ENCODE peak calls at places on chromosome 6, in five cellular contexts. Q is fibroblast of lung, V is IMR-90, M is SK-N-SH, K is neuronal stem cell. X is an unnamed sample.

GRCh38 chr6:39700362-39700761 is 24.8 kb downstream of the KIF6 start:
- DNase-seq in Q (no peak), V (no peak), M (no peak), K (no peak), X (no peak)

GRCh38 chr6:81865712-81866111 is 113.2 kb upstream of the TENT5A start:
- DNase-seq in Q (peak; percentile 85), V (peak; percentile 92), M (no peak), K (no peak), X (no peak)

GRCh38 chr6:158607411-158608170 is 37.0 kb downstream of the DYNLT1 start:
- DNase-seq in Q (peak; percentile 8), V (peak; percentile 47), M (no peak), K (no peak), X (no peak)

GRCh38 chr6:170516783-170517616 is 36.1 kb downstream of the PSMB1 start:
- DNase-seq in Q (peak; percentile 81), V (peak; percentile 78), M (peak; percentile 60), K (peak; percentile 36), X (peak; percentile 87)

GRCh38 chr6:75296811-75297779 is 12.5 kb upstream of the TMEM30A start:
- DNase-seq in Q (peak; percentile 80), V (peak; percentile 71), M (peak; percentile 33), K (peak; percentile 68), X (peak; percentile 68)

GRCh38 chr6:119484598-119484997 is 135.0 kb upstream of the MAN1A1 start:
- DNase-seq in Q (peak; percentile 94), V (peak; percentile 94), M (no peak), K (no peak), X (peak; percentile 5)

GRCh38 chr6:101015541-101015940 is 134.4 kb upstream of the ASCC3 start:
- DNase-seq in Q (no peak), V (no peak), M (no peak), K (no peak), X (no peak)

GRCh38 chr6:137641474-137642077 is 147.4 kb upstream of the OLIG3 start:
- DNase-seq in Q (peak; percentile 82), V (peak; percentile 69), M (peak; percentile 52), K (peak; percentile 54), X (peak; percentile 82)

GRCh38 chr6:123415844-123416468 is 220.8 kb downstream of the TRDN start:
- DNase-seq in Q (peak; percentile 70), V (peak; percentile 37), M (peak; percentile 12), K (peak; percentile 47), X (peak; percentile 79)

GRCh38 chr6:5438882-5439584 is 177.7 kb downstream of the FARS2 start:
- DNase-seq in Q (no peak), V (no peak), M (no peak), K (no peak), X (no peak)

GRCh38 chr6:160297310-160297709 is 38.7 kb upstream of the SLC22A2 start:
- DNase-seq in Q (no peak), V (no peak), M (no peak), K (no peak), X (peak; percentile 21)

GRCh38 chr6:156434795-156435190 is 342.4 kb upstream of the ARID1B start:
- DNase-seq in Q (no peak), V (no peak), M (no peak), K (no peak), X (no peak)

GRCh38 chr6:139334791-139335446 is 39.5 kb downstream of the CITED2 start:
- DNase-seq in Q (peak; percentile 97), V (peak; percentile 95), M (no peak), K (no peak), X (no peak)

GRCh38 chr6:151565940-151566339 is 72.1 kb downstream of the CCDC170 start:
- DNase-seq in Q (no peak), V (no peak), M (no peak), K (no peak), X (no peak)

GRCh38 chr6:12595161-12595792 is 121.3 kb upstream of the PHACTR1 start:
- DNase-seq in Q (no peak), V (peak; percentile 52), M (no peak), K (no peak), X (no peak)

GRCh38 chr6:56652231-56652630 is 9.5 kb upstream of the DST start:
- DNase-seq in Q (no peak), V (peak; percentile 64), M (no peak), K (no peak), X (no peak)

GRCh38 chr6:43077981-43078411 is 1.9 kb downstream of the PTK7 start:
- DNase-seq in Q (peak; percentile 49), V (peak; percentile 67), M (peak; percentile 59), K (no peak), X (peak; percentile 39)

GRCh38 chr6:154974485-154975149 is 20.5 kb upstream of the TIAM2 start:
- DNase-seq in Q (no peak), V (no peak), M (no peak), K (no peak), X (no peak)

GRCh38 chr6:133286765-133287164 is 45.6 kb downstream of the EYA4 start:
- DNase-seq in Q (peak; percentile 31), V (peak; percentile 27), M (no peak), K (no peak), X (peak; percentile 51)

GRCh38 chr6:113909224-113909856 is 52.2 kb downstream of the MARCKS start:
- DNase-seq in Q (peak; percentile 76), V (peak; percentile 79), M (peak; percentile 63), K (peak; percentile 72), X (peak; percentile 80)

DNA sequence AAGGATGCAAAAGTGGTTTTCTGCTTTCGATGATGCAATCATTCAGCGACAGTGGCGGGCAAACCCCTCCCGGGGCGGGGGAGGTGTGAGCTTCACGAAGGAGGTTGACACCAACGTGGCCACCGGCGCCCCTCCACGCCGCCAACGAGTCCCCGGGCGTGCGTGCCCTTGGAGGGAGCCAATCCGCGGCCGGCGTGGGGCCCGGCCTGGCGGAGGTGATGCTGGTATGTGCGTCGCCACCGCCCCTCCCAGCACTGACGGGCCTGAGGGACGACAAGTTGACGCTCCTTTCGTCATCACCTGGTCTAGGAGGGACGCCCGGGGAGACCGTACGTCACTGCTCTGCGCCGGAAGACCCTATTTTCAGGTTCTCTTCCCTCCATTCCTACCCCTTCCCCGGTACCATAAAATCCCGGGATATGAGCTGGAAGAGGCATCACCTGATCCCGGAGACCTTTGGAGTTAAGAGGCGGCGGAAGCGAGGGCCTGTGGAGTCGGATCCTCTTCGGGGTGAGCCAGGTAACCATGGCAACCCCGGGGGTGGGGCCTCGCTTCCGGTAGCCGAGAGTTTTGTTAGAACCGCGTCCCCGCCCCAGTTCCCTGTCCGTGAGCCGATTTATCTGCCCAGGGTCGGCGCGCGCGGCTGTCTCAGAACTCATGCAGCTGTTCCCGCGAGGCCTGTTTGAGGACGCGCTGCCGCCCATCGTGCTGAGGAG is at the start of gene DXO:
- DNase-seq in Q (peak; percentile 99), V (peak; percentile 99), M (peak; percentile 98), K (peak; percentile 97), X (peak; percentile 98)
- H2AFZ ChIP-seq in Q (peak within 1 kb of the TSS; percentile 66), V (peak within 1 kb of the TSS; percentile 98), M (peak within 1 kb of the TSS; percentile 82), K (peak within 1 kb of the TSS; percentile 87), X (peak within 1 kb of the TSS; percentile 96)

DNA sequence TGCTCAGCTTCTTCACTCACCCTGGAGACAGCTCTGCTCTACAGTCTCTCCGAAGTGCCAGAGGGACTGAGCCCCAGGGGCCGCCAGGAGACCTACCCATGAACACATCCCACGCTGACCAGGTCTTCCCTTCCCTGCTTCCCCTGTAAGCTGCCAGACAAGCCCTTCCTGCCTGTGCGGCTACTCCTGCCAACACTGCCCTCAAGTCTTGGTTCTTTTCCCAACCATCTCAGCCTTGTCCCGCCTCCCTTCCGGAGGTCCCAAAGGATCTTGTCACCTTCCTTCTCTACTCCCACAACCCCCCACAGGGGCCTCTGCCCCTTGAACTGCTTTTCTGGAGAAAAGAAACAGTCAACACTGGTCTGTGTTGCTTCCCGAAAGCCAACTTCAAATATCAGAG is 15.0 kb downstream of the CPNE5 start:
- DNase-seq in Q (no peak), V (no peak), M (no peak), K (no peak), X (no peak)
- H3K9me3 ChIP-seq in Q (no peaks in the 10 kb centered on the region), V (no peaks in the 10 kb centered on the region), M (no peaks in the 10 kb centered on the region), K (no peaks in the 10 kb centered on the region), X (no peaks in the 10 kb centered on the region)

GRCh38 chr6:16239798-16240123 is 1.4 kb downstream of the GMPR start:
- DNase-seq in Q (peak; percentile 48), V (peak; percentile 49), M (no peak), K (no peak), X (peak; percentile 68)
- H3K4me3 ChIP-seq in Q (no peak overlapping the region), V (no peak overlapping the region), M (no peak overlapping the region), K (no peak overlapping the region), X (no peak overlapping the region)

DNA sequence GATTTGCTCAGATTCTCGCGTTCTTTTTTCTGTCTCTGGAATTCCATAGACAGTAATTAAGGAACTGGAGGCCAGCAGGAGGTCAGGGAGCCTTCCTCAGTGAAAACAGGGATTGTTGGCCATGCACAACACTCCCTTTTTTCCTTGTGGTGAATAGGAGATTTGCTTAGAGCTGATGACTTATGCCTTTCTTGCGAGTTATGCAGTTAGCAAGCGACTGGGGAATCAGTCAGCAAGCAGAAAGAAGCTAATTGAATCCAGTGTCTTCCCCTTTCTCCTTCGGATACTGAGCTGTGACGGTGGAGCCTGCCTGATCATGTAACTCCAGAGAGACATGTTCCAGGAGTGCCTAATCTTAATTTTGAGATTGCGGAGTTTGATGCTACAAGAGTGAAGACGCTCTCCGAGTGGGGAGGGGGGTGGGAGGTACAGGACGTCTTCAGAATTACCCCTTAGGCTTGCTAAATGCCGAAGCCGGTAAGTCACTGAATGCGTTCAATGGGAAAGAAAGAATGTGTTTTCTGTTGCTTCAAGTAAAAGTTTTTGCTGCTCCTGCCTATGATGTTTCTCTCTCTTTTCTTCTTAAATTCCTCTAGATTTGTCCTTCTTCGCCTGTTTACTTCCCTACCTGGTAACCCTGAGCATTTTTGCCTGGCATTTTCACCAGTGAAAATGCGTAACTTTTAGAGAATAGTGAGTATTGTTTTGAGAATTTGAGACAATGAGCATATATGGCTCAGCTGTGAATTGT is 165.9 kb downstream of the SASH1 start:
- DNase-seq in Q (peak; percentile 72), V (peak; percentile 83), M (no peak), K (peak; percentile 74), X (peak; percentile 84)
- H2AFZ ChIP-seq in Q (peak overlapping the region; percentile 37), V (peak overlapping the region; percentile 77), M (no peak overlapping the region), K (peak overlapping the region; percentile 67), X (peak overlapping the region; percentile 35)

DNA sequence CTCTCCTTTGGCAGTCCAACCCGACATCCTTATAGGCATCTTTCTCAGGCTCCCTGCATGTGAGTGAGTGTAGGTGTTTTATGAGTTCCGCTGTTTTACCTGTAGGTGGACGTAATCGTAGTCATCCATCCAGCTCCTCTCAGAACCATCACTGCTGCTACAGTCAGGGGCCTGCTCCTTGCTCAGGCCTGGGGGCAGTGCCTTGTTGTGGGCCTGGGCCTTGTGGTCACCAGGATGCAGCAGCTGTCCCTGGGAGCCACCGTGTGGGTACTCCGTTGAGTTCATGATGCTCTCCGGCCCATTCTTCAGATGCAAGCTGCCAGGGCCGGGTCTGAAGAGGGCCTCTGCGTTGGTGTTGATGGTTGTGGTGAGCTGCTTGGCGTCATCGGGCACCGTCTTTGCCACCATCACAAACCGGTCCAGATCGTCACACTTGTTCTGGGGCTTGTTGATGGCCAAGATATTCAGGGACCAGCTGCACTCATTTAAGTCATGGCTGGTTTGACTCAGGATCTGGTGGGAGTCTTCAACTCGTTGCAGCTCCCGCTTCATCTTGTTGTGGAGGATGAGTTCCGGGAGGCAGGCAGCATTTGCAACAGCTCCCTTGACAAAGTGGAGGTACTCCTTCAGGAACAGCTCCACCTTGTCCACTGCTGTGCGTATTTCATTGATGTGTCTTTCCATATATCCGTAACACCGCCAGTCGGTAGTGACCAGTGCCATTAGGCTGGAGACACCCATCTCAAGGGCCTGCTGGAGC is 42.4 kb downstream of the NEDD9 start:
- DNase-seq in Q (no peak), V (no peak), M (no peak), K (no peak), X (no peak)
- H3K9me3 ChIP-seq in Q (no peaks in the 10 kb centered on the region), V (no peaks in the 10 kb centered on the region), M (no peaks in the 10 kb centered on the region), K (peaks cover 4% of the 10 kb centered on the region), X (no peaks in the 10 kb centered on the region)

GRCh38 chr6:4369616-4370015 is 234.2 kb upstream of the ECI2 start:
- DNase-seq in Q (peak; percentile 68), V (peak; percentile 80), M (no peak), K (no peak), X (no peak)
- H3K4me3 ChIP-seq in Q (no peak overlapping the region), V (no peak overlapping the region), M (no peak overlapping the region), K (no peak overlapping the region), X (no peak overlapping the region)

X was measured in neural progenitor cell.